ENCODE peak calls at places on chromosomes 2 and 18, in six cellular contexts. W, P, B, F, Y and J are unnamed samples.

GRCh38 chr2:171985076-171985475 is 14.7 kb upstream of the METAP1D start:
- ATAC-seq in F (no peak), Y (no peak), B (no peak), P (no peak), W (no peak), J (no peak)

GRCh38 chr2:41736105-41736567 is 311.7 kb upstream of the PKDCC start:
- ATAC-seq in W (peak), F (no peak), P (no peak), B (peak), Y (no peak), J (no peak)

GRCh38 chr2:74205113-74205512 is 6.7 kb downstream of the MTHFD2 start:
- ATAC-seq in B (peak), F (peak), W (no peak), Y (no peak), P (no peak), J (no peak)

GRCh38 chr2:64374686-64375085 is 79.3 kb upstream of the LGALSL start:
- ATAC-seq in P (no peak), W (no peak), F (no peak), B (no peak), Y (no peak), J (no peak)

GRCh38 chr2:236105955-236106607 is 62.1 kb downstream of the GBX2 start:
- ATAC-seq in Y (peak), B (no peak), W (no peak), P (no peak), F (no peak), J (no peak)

GRCh38 chr2:27092696-27093429 is 6.3 kb downstream of the KHK start:
- ATAC-seq in B (no peak), W (no peak), F (peak), P (no peak), Y (peak), J (no peak)

GRCh38 chr18:76720683-76721082 is 101.7 kb upstream of the ZNF236 start:
- ATAC-seq in Y (no peak), P (no peak), B (no peak), W (no peak), F (no peak), J (no peak)

GRCh38 chr2:177275671-177276070 is 11.1 kb upstream of the NFE2L2 start:
- ATAC-seq in W (peak), Y (no peak), B (no peak), F (peak), P (no peak), J (no peak)

GRCh38 chr2:215404357-215404719 is 31.5 kb downstream of the FN1 start:
- ATAC-seq in B (no peak), W (no peak), F (no peak), Y (peak), P (no peak), J (no peak)

GRCh38 chr2:10830641-10831386 is 18.2 kb upstream of the PDIA6 start:
- ATAC-seq in W (no peak), Y (no peak), B (no peak), F (no peak), P (no peak), J (no peak)

GRCh38 chr2:10829304-10829703 is 16.7 kb upstream of the PDIA6 start:
- ATAC-seq in P (no peak), B (no peak), F (no peak), Y (no peak), W (no peak), J (no peak)

GRCh38 chr2:10831387-10831985 is 18.9 kb upstream of the PDIA6 start:
- ATAC-seq in W (no peak), P (no peak), Y (no peak), B (no peak), F (no peak), J (no peak)

GRCh38 chr2:10828346-10828745 is 15.8 kb upstream of the PDIA6 start:
- ATAC-seq in B (no peak), F (no peak), W (no peak), Y (no peak), P (no peak), J (no peak)

GRCh38 chr2:10830203-10830602 is 17.6 kb upstream of the PDIA6 start:
- ATAC-seq in P (no peak), F (no peak), B (no peak), W (no peak), Y (no peak), J (no peak)
- TF ChIP-seq POLR2AphosphoS5 in P (no peak), F (no peak), B (no peak), W (no peak), Y (no peak), J (no peak)

GRCh38 chr2:191018048-191018447 is 4.1 kb upstream of the STAT1 start:
- ATAC-seq in W (no peak), B (no peak), F (no peak), Y (no peak), P (no peak), J (no peak)

GRCh38 chr2:191020742-191021381 is 6.9 kb upstream of the STAT1 start:
- ATAC-seq in W (peak), P (peak), F (peak), B (peak), Y (peak), J (peak)

GRCh38 chr2:191023235-191023679 is 9.3 kb upstream of the STAT1 start:
- ATAC-seq in B (no peak), F (peak), Y (no peak), P (no peak), W (no peak), J (no peak)

GRCh38 chr2:191018663-191019119 is 4.7 kb upstream of the STAT1 start:
- ATAC-seq in P (no peak), W (no peak), B (peak), Y (no peak), F (no peak), J (no peak)

GRCh38 chr2:191020221-191020741 is 6.3 kb upstream of the STAT1 start:
- ATAC-seq in F (peak), W (peak), P (peak), Y (peak), B (peak), J (peak)
- TF ChIP-seq POLR2A in F (peak), W (no peak), P (peak), Y (peak), B (peak), J (peak)

DNA sequence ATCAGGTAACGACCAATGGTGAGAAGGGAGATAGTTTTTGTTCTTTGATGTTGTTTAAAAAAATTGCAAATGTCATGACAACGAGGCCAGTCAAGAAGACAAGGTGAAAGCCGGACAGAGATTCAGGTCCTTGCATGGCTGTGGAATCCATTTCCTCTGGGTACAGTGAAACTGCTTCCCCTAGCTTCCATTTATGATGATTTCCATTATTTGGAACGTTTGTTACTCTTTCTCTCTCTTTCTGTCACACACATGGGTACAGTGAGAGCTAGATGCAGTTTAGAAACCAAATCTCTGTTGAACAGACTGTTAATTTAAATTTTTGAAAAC is 57.4 kb upstream of the MSH2 start:
- ATAC-seq in Y (peak), W (no peak), F (peak), P (peak), B (peak), J (no peak)
- H3K4me3 ChIP-seq in Y (peak), W (peak), F (no peak), P (peak), B (no peak), J (peak)

DNA sequence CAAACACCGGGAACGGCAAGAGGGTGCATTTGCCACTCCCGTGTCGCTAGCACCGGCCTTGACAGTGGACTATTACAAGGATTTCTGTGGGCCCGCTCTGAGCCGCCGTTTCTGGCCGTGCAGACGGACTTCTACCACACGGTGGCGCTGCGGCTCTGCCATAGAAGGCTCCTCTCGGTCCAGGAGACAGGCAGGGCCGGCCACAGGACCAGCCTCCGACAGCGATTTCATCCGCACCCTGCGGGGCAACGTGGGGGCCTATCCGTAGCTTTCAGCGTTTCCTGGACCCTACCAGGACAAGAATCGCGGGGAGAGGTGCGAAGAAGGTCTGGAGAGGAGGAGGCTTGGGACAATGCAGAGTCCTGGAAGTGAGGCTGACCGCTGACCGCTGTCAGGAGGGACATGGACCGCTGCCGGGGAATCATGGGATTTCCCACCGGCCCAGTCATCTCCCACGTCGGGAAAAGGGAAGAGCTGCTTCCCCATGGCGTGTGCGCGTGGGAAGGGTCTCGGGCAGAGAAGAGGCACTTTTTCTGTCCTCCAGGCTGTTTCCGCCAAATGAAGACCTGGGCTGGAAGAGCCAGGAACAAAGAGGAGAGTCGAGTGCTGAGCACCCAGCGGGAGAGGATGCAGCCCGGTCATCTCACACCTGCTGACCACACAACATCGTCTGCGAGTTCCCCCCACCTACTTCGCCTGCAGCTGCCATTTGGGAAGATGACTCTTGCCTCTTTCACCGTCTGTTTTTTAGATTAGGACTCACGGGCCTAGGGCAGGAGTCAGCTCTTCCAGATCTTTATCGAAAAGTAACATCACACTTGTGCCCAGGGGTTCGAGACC is 35.5 kb upstream of the HAAO start:
- ATAC-seq in P (peak), F (peak), B (peak), Y (peak), W (peak), J (peak)
- TF ChIP-seq POLR2AphosphoS5 in P (no peak), F (no peak), B (no peak), Y (no peak), W (peak), J (peak)

DNA sequence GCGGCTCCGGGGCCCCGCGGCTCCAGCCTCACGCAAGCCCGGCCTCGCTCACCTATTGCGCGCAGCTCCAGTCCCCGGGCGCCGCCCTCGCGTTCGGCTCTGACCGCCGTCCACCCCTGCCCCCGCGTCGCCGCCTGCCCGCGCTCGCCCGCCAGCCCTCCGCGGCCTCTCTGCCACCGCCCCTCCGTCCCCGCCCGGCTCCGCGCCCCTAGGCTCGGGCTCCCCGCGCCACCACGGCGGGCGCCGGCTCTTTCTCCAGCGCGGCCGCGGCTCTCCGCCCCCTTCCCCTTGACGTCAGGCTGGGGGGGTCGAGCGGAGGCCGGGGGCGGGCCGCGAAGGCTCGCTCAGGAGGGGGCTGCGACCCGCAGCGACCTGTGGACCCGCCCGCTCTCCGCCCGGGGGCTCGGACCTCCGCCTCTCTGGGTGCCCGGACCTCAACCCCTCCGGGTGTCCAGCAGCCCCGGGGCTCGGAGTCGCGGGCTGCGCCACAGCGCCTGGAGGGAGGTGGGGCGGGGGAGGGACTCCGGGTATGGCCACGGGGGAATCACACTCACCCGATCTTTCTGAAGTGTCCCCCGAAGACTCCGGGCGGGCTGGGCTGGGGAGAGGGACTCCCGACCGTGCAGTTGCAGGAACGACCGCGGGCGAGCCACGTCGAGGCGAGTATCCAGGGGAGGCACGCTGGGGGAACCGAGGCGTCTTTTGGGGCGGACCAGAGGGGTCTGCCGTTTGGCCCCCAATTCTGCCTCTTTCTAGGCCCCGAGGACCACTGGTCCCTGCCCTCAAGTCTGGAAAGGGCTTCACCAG is at the start of gene SEMA4C:
- ATAC-seq in Y (peak), W (peak), P (peak), F (peak), B (peak), J (peak)
- TF ChIP-seq POLR2A in Y (no peak), W (no peak), P (peak), F (no peak), B (peak), J (peak)

GRCh38 chr2:75276093-75277055 is 77.1 kb upstream of the TACR1 start:
- ATAC-seq in Y (no peak), B (no peak), W (no peak), F (no peak), P (no peak), J (no peak)
- H3K4me3 ChIP-seq in Y (no peak), B (no peak), W (no peak), F (no peak), P (no peak), J (no peak)

DNA sequence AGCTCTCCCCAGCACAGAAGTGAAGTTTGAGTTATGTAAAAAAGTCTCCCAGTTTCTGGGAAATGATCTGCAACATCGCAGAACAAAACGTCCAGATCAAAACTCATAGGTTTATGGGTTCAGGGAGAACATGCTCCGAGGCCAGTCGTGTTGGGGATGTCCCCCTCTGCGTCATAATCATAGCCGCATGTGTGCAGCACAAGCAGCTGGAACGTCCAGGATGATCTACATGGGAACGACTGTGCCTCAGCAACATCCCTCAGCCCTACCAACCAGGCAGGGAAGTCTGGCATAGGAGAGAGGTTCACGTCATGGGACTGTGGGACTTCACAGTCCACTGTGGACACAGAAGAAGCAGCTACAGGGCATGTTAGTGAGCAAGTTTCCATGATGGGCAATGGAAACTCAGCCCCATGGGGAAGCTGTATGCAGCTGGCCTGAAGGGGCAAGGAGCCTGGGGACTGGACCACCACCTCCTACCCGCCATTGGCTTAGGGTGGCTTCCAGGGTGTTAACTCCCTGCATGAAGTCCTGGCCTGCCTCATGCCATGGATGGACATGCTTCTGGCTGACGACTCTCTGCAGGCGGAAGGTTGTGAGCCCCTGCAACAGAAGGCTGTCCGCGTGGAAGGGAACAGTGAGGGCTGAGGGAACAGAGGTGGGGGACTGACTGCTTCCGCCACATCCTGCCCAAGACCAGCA is 96.9 kb downstream of the COPS8 start:
- ATAC-seq in P (no peak), B (no peak), Y (no peak), F (no peak), W (peak), J (peak)
- TF ChIP-seq POLR2AphosphoS5 in P (no peak), B (no peak), Y (no peak), F (no peak), W (no peak), J (peak)

DNA sequence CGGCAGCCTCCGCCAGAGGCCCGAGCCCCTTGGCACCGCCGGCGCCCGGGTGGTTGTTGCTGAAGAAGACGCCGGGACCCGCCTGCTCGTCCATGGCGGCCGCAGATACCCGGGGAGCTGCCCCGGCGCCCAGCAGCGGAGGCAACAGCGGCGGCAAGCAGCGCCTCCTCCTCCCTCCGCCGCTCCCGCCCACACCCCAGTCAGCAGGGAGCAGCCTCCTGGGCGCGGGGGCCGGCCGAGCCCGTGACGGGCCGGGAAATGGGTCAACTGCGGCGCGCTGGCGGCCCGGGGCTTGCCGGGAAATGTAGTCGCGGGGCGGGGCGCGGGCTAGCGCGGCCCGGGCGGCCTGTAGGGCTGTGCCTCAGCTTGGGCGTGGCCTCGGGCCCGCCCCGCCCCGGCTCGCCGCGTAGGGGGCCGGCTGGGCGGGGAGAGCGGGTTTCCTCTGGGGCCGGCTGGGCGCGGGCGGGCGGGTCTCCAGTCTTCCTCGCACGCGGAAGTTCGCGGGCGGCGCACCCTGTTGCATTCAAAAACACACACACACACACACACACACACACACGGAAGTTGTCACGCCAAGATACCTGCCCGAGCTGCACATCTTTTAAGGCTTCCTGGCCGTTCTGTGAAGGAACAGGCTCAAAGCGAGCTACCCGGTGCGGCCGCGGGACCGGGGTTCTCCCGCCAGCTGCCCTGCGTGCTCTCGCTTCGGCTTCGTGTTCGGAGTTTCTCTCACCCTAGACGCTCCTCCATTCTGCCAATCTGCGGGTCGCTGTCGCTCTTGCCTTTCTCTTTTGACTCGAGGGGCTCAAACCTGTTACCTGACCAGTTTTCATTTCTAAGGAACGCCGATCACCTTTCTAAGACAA is at the start of gene STRN:
- ATAC-seq in W (peak), Y (peak), F (peak), B (peak), P (peak), J (peak)
- TF ChIP-seq POLR2A in W (no peak), Y (peak), F (peak), B (peak), P (peak), J (peak)

GRCh38 chr2:241256168-241256545 is 59.3 kb downstream of the HDLBP start:
- ATAC-seq in P (no peak), Y (no peak), W (no peak), F (no peak), B (no peak), J (no peak)
- H3K4me3 ChIP-seq in P (no peak), Y (no peak), W (no peak), F (no peak), B (no peak), J (no peak)